ENCODE peak calls at places on chromosomes 5 and 9, in five cellular contexts. Y is SJSA1; F is transverse colon; O is hepatocyte; L is CD8-positive, alpha-beta T cell. N is an unnamed sample.

GRCh38 chr5:133709074-133709676 is 96.8 kb upstream of the FSTL4 start:
- DNase-seq in F (no peak), L (no peak), Y (no peak), O (peak), N (no peak)

GRCh38 chr5:132475939-132476852 is 14.4 kb downstream of the IRF1 start:
- DNase-seq in O (peak), Y (no peak), L (no peak), F (peak), N (no peak)

GRCh38 chr9:114905160-114905940 is 25.0 kb downstream of the TNFSF8 start:
- DNase-seq in O (no peak), L (no peak), F (no peak), Y (no peak), N (no peak)

GRCh38 chr9:35499701-35500030 is 9.8 kb downstream of the RUSC2 start:
- DNase-seq in Y (no peak), F (no peak), L (no peak), O (no peak), N (no peak)

GRCh38 chr5:73234156-73234555 is 61.2 kb downstream of the TMEM174 start:
- DNase-seq in O (no peak), F (no peak), L (no peak), Y (no peak), N (no peak)

GRCh38 chr5:143338658-143339366 is 64.7 kb downstream of the NR3C1 start:
- DNase-seq in O (no peak), L (no peak), Y (no peak), F (no peak), N (no peak)

GRCh38 chr5:107869459-107870115 is 198.8 kb upstream of the EFNA5 start:
- DNase-seq in O (peak), L (no peak), F (no peak), Y (no peak), N (no peak)

GRCh38 chr9:21574261-21574660 is 92.1 kb upstream of the IFNE start:
- DNase-seq in O (no peak), Y (no peak), L (no peak), F (no peak), N (no peak)

GRCh38 chr5:13987843-13988464 is 43.5 kb upstream of the DNAH5 start:
- DNase-seq in O (peak), Y (peak), L (no peak), F (peak), N (peak)

GRCh38 chr9:21813575-21814473 is 11.4 kb downstream of the MTAP start:
- DNase-seq in Y (peak), L (peak), O (peak), F (peak), N (no peak)

GRCh38 chr5:61301820-61302563 is 30.1 kb upstream of the ZSWIM6 start:
- DNase-seq in O (peak), L (no peak), Y (peak), F (peak), N (peak)

GRCh38 chr5:127695336-127695735 is 7.9 kb upstream of the CCDC192 start:
- DNase-seq in O (no peak), Y (no peak), L (no peak), F (no peak), N (no peak)

GRCh38 chr9:116860509-116861120 is 173.5 kb downstream of the TRIM32 start:
- DNase-seq in O (peak), F (peak), L (no peak), Y (peak), N (no peak)

GRCh38 chr5:103407399-103407798 is 148.8 kb downstream of the MACIR start:
- DNase-seq in L (no peak), O (no peak), Y (no peak), F (no peak), N (no peak)

GRCh38 chr9:34746526-34746925 is 36.6 kb upstream of the CCL21 start:
- DNase-seq in F (no peak), L (no peak), O (no peak), Y (no peak), N (no peak)

GRCh38 chr9:133088146-133088750 is 26.5 kb downstream of the CEL start:
- DNase-seq in F (no peak), L (no peak), O (no peak), Y (no peak), N (no peak)

GRCh38 chr5:11026543-11026942 is 265.5 kb upstream of the DAP start:
- DNase-seq in F (no peak), O (no peak), L (no peak), Y (no peak), N (no peak)

GRCh38 chr9:35688558-35689350 is 971 bp downstream of the TPM2 start:
- DNase-seq in Y (no peak), L (no peak), O (peak), F (no peak), N (no peak)

GRCh38 chr5:16992006-16992405 is 55.9 kb upstream of the MYO10 start:
- DNase-seq in Y (peak), O (no peak), L (no peak), F (no peak), N (no peak)

GRCh38 chr5:111072949-111073682 is 1.6 kb downstream of the TSLP start:
- DNase-seq in O (peak), Y (peak), L (peak), F (peak), N (no peak)

GRCh38 chr5:8689773-8690172 is 820.8 kb downstream of the MTRR start:
- DNase-seq in F (no peak), L (no peak), Y (no peak), O (no peak), N (no peak)

GRCh38 chr9:91948423-91949292 is 1.4 kb downstream of the ROR2 start:
- DNase-seq in Y (peak), F (peak), O (peak), L (no peak), N (no peak)

GRCh38 chr5:81819556-81820314 is 68.8 kb upstream of the SSBP2 start:
- DNase-seq in O (no peak), Y (no peak), L (no peak), F (no peak), N (no peak)

GRCh38 chr9:113823421-113823820 is 52.7 kb upstream of the ZNF618 start:
- DNase-seq in O (no peak), L (no peak), F (no peak), Y (no peak), N (no peak)

GRCh38 chr9:95225016-95225745 is 92.3 kb downstream of the FANCC start:
- DNase-seq in F (no peak), O (peak), L (no peak), Y (no peak), N (no peak)

GRCh38 chr9:73199886-73200285 is 48.2 kb downstream of the ANXA1 start:
- DNase-seq in L (no peak), O (peak), Y (no peak), F (no peak), N (no peak)

GRCh38 chr5:176844706-176845391 is 34.5 kb downstream of the UNC5A start:
- DNase-seq in Y (no peak), L (no peak), O (no peak), F (no peak), N (no peak)

GRCh38 chr9:72882117-72882775 is 70.6 kb downstream of the ALDH1A1 start:
- DNase-seq in L (no peak), F (peak), Y (no peak), O (no peak), N (no peak)

GRCh38 chr5:118924006-118924389 is 64.3 kb downstream of the DTWD2 start:
- DNase-seq in Y (no peak), O (no peak), F (no peak), L (no peak), N (no peak)

GRCh38 chr5:58114324-58114723 is 345.6 kb downstream of the PLK2 start:
- DNase-seq in F (no peak), O (no peak), L (no peak), Y (no peak), N (no peak)

GRCh38 chr5:73447234-73448071 is 1.1 kb downstream of the FOXD1 start:
- DNase-seq in F (peak), L (peak), Y (peak), O (peak), N (no peak)

GRCh38 chr5:7317751-7318150 is 78.2 kb upstream of the ADCY2 start:
- DNase-seq in O (no peak), F (no peak), Y (no peak), L (no peak), N (no peak)

GRCh38 chr5:11494340-11494739 is 409.9 kb downstream of the CTNND2 start:
- DNase-seq in L (no peak), O (no peak), Y (no peak), F (no peak), N (no peak)

GRCh38 chr5:65209341-65209740 is 272.4 kb downstream of the ADAMTS6 start:
- DNase-seq in F (no peak), O (no peak), L (no peak), Y (no peak), N (no peak)

GRCh38 chr5:142097681-142098080 is 10.9 kb upstream of the NDFIP1 start:
- DNase-seq in O (peak), Y (no peak), F (no peak), L (peak), N (no peak)

GRCh38 chr9:99509291-99509826 is 287.3 kb downstream of the SEC61B start:
- DNase-seq in L (no peak), O (no peak), F (no peak), Y (no peak), N (no peak)
- H3K27ac ChIP-seq in L (no peak), O (no peak), F (no peak), Y (no peak), N (no peak)

GRCh38 chr5:150653145-150653761 is 7.8 kb upstream of the MYOZ3 start:
- DNase-seq in O (no peak), Y (no peak), F (no peak), L (no peak), N (no peak)
- H3K27ac ChIP-seq in O (no peak), Y (no peak), F (no peak), L (no peak), N (no peak)

DNA sequence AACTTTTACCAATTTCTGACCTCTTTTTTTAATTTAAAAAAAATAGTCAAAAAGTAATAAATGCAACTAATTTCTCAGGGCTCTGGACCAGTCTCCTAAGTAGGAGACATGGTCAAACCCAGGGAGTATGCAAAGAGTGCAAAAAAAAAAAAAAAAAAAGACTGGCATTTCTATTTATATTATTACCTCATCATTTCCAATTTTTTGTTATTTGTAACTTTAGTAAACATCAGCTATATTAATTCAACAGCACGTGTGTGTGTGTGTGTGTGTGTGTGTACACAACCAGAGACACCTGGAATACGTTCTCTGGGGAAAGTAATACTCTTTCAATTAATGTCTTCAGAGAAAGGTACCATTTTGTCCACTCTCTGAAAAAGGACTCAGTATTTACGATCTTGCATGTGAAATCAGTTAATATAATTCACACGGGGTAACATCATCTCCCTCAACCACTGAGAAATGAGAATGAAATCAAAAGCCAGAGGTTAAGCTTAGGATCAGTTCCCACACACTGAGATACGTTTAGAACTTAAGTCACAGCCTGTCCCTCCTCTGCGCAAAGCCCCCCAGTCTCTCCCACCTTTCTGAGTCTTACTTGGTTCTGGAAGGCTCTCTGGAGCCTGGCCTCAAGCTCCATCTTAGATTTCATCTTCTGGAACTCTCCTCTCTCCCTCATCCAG is 21.9 kb downstream of the ZNF608 start:
- DNase-seq in F (no peak), Y (no peak), L (no peak), O (no peak), N (no peak)
- H3K27ac ChIP-seq in F (no peak), Y (no peak), L (no peak), O (no peak), N (no peak)

DNA sequence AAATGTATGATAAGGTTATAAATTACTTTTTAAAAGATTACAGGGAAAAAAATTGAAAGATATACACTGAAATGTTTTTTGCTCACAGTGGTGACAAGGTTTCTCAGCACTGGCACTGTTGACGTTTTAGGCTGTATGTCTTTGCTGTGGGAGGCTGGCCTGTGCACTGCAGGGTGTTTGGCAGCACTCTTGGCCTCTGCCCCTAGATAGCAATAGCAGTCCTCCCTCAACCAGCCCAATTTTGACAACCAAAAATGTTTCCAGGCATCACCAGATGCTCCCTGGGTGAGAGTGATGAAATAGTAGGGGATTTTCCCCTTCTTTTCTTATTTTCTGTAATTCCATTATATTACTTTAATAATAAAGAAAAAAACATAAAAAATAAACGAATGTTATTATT is 3.3 kb downstream of the CD274 start:
- DNase-seq in O (no peak), Y (no peak), F (no peak), L (no peak), N (no peak)
- H3K27ac ChIP-seq in O (no peak), Y (no peak), F (no peak), L (no peak), N (no peak)

GRCh38 chr5:115486728-115487127 is 57.8 kb downstream of the FEM1C start:
- DNase-seq in O (no peak), Y (no peak), L (no peak), F (no peak), N (no peak)
- H3K27ac ChIP-seq in O (no peak), Y (no peak), L (no peak), F (no peak), N (no peak)

N was measured in substantia nigra.